ENCODE peak calls at places on chromosomes 1 and 21, in eight cellular contexts. One of them, this sample, is unnamed.

GRCh38 chr1:111517464-111518225 is 14.2 kb upstream of the ADORA3 start:
- DNase-seq in colonic mucosa: no peak
- DNase-seq in Panc1: no peak
- DNase-seq in SK-N-SH: no peak
- DNase-seq in foreskin keratinocyte: no peak
- DNase-seq in lung: no peak
- DNase-seq in right cardiac atrium: no peak
- DNase-seq in BJ: no peak
- DNase-seq in this sample: no peak

GRCh38 chr1:239112092-239112491 is 274.3 kb upstream of the CHRM3 start:
- DNase-seq in right cardiac atrium: no peak
- DNase-seq in SK-N-SH: no peak
- DNase-seq in BJ: no peak
- DNase-seq in Panc1: no peak
- DNase-seq in lung: no peak
- DNase-seq in colonic mucosa: no peak
- DNase-seq in foreskin keratinocyte: no peak
- DNase-seq in this sample: no peak

GRCh38 chr1:206908038-206908437 is 10.8 kb downstream of the IL24 start:
- DNase-seq in Panc1: no peak
- DNase-seq in SK-N-SH: no peak
- DNase-seq in BJ: no peak
- DNase-seq in colonic mucosa: no peak
- DNase-seq in foreskin keratinocyte: no peak
- DNase-seq in lung: no peak
- DNase-seq in right cardiac atrium: no peak
- DNase-seq in this sample: no peak

GRCh38 chr1:156892190-156893047 is 1.1 kb upstream of the PEAR1 start:
- DNase-seq in BJ: no peak
- DNase-seq in foreskin keratinocyte: peak; percentile 58
- DNase-seq in Panc1: no peak
- DNase-seq in lung: peak; percentile 87
- DNase-seq in SK-N-SH: peak; percentile 94
- DNase-seq in right cardiac atrium: peak; percentile 98
- DNase-seq in colonic mucosa: peak; percentile 94
- DNase-seq in this sample: peak; percentile 81

GRCh38 chr1:151814426-151814825 is 9.2 kb upstream of the LINGO4 start:
- DNase-seq in SK-N-SH: no peak
- DNase-seq in lung: no peak
- DNase-seq in colonic mucosa: no peak
- DNase-seq in Panc1: no peak
- DNase-seq in foreskin keratinocyte: no peak
- DNase-seq in BJ: no peak
- DNase-seq in right cardiac atrium: no peak
- DNase-seq in this sample: no peak

GRCh38 chr1:214558002-214558770 is 6.8 kb upstream of the PTPN14 start:
- DNase-seq in right cardiac atrium: no peak
- DNase-seq in Panc1: no peak
- DNase-seq in lung: no peak
- DNase-seq in colonic mucosa: no peak
- DNase-seq in SK-N-SH: no peak
- DNase-seq in foreskin keratinocyte: peak; percentile 68
- DNase-seq in BJ: peak; percentile 50
- DNase-seq in this sample: peak; percentile 92

GRCh38 chr21:27300770-27301169 is 333.9 kb upstream of the ADAMTS5 start:
- DNase-seq in BJ: no peak
- DNase-seq in SK-N-SH: no peak
- DNase-seq in right cardiac atrium: no peak
- DNase-seq in colonic mucosa: no peak
- DNase-seq in lung: no peak
- DNase-seq in foreskin keratinocyte: peak; percentile 29
- DNase-seq in Panc1: no peak
- DNase-seq in this sample: no peak

GRCh38 chr21:30615199-30615598 is 1.0 kb upstream of the KRTAP20-1 start:
- DNase-seq in right cardiac atrium: no peak
- DNase-seq in BJ: no peak
- DNase-seq in Panc1: no peak
- DNase-seq in foreskin keratinocyte: no peak
- DNase-seq in colonic mucosa: no peak
- DNase-seq in lung: no peak
- DNase-seq in SK-N-SH: no peak
- DNase-seq in this sample: no peak

GRCh38 chr1:219071209-219071608 is 102.5 kb upstream of the LYPLAL1 start:
- DNase-seq in colonic mucosa: no peak
- DNase-seq in SK-N-SH: no peak
- DNase-seq in Panc1: no peak
- DNase-seq in BJ: no peak
- DNase-seq in right cardiac atrium: no peak
- DNase-seq in foreskin keratinocyte: no peak
- DNase-seq in lung: no peak
- DNase-seq in this sample: no peak

GRCh38 chr1:67683736-67684525 is 1.1 kb upstream of the GADD45A start:
- DNase-seq in BJ: no peak
- DNase-seq in right cardiac atrium: no peak
- DNase-seq in SK-N-SH: no peak
- DNase-seq in colonic mucosa: no peak
- DNase-seq in foreskin keratinocyte: peak; percentile 89
- DNase-seq in Panc1: no peak
- DNase-seq in lung: no peak
- DNase-seq in this sample: peak; percentile 96

GRCh38 chr21:45948576-45949141 is 32.9 kb upstream of the COL6A1 start:
- DNase-seq in BJ: no peak
- DNase-seq in lung: no peak
- DNase-seq in Panc1: no peak
- DNase-seq in SK-N-SH: no peak
- DNase-seq in foreskin keratinocyte: no peak
- DNase-seq in colonic mucosa: no peak
- DNase-seq in right cardiac atrium: no peak
- DNase-seq in this sample: no peak

GRCh38 chr21:45951676-45952075 is 29.9 kb upstream of the COL6A1 start:
- DNase-seq in BJ: no peak
- DNase-seq in right cardiac atrium: no peak
- DNase-seq in foreskin keratinocyte: no peak
- DNase-seq in lung: no peak
- DNase-seq in SK-N-SH: no peak
- DNase-seq in colonic mucosa: no peak
- DNase-seq in Panc1: no peak
- DNase-seq in this sample: no peak

GRCh38 chr21:45947716-45948255 is 33.8 kb upstream of the COL6A1 start:
- DNase-seq in right cardiac atrium: no peak
- DNase-seq in SK-N-SH: no peak
- DNase-seq in BJ: no peak
- DNase-seq in lung: no peak
- DNase-seq in colonic mucosa: no peak
- DNase-seq in foreskin keratinocyte: no peak
- DNase-seq in Panc1: no peak
- DNase-seq in this sample: no peak

GRCh38 chr21:45950740-45951515 is 30.6 kb upstream of the COL6A1 start:
- DNase-seq in SK-N-SH: peak; percentile 41
- DNase-seq in colonic mucosa: peak; percentile 26
- DNase-seq in lung: no peak
- DNase-seq in Panc1: no peak
- DNase-seq in foreskin keratinocyte: peak; percentile 78
- DNase-seq in BJ: no peak
- DNase-seq in right cardiac atrium: peak; percentile 85
- DNase-seq in this sample: no peak

DNA sequence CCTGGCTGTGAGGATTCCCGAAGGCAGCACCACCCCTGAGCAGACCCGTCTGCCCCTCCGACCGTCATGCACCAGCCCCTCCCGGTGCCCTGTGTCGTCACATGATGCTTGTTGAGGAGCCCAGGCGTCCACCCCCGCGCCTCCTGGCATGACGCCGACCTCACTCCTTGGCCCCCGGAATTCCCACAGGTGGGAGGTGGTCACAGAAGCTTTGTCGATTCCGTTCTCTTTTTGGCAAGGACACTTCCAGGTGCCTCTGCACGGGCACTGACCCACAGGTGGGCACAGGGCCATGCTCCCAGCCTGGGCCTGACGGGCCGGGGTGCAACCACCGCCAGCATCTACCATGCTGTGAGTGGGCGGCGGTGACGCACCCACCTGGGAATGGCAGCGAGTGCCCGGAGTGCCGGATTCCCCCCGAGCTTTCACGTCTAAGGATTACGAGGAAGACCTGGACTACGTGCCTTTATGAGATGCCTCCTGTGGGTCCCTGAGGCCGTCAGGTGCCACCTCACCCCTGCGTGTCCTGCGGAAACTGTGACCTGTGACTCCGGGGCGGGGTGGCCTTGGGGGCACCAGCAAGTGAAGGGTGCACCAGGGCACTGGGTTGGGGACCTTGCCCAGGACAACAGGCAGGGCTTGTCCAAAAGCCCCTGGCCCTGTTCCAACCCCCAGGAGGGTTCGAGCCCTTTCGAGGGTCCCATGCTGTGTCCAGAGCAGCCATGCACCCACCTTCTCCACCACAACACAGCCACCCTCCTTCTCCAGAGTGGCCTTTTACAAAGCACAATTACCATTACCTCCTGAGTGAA is 31.4 kb upstream of the COL6A1 start:
- DNase-seq in BJ: no peak
- DNase-seq in SK-N-SH: peak; percentile 23
- DNase-seq in right cardiac atrium: no peak
- DNase-seq in lung: no peak
- DNase-seq in Panc1: no peak
- DNase-seq in foreskin keratinocyte: no peak
- DNase-seq in colonic mucosa: no peak
- DNase-seq in this sample: no peak
- H3K27me3 ChIP-seq in BJ: peaks cover 3% of the 10 kb centered on the region
- H3K27me3 ChIP-seq in SK-N-SH: no peaks in the 10 kb centered on the region
- H3K27me3 ChIP-seq in right cardiac atrium: no peaks in the 10 kb centered on the region
- H3K27me3 ChIP-seq in lung: no peaks in the 10 kb centered on the region
- H3K27me3 ChIP-seq in Panc1: no peaks in the 10 kb centered on the region
- H3K27me3 ChIP-seq in foreskin keratinocyte: peaks cover 21% of the 10 kb centered on the region
- H3K27me3 ChIP-seq in colonic mucosa: no peaks in the 10 kb centered on the region
- H3K27me3 ChIP-seq in this sample: no peaks in the 10 kb centered on the region

DNA sequence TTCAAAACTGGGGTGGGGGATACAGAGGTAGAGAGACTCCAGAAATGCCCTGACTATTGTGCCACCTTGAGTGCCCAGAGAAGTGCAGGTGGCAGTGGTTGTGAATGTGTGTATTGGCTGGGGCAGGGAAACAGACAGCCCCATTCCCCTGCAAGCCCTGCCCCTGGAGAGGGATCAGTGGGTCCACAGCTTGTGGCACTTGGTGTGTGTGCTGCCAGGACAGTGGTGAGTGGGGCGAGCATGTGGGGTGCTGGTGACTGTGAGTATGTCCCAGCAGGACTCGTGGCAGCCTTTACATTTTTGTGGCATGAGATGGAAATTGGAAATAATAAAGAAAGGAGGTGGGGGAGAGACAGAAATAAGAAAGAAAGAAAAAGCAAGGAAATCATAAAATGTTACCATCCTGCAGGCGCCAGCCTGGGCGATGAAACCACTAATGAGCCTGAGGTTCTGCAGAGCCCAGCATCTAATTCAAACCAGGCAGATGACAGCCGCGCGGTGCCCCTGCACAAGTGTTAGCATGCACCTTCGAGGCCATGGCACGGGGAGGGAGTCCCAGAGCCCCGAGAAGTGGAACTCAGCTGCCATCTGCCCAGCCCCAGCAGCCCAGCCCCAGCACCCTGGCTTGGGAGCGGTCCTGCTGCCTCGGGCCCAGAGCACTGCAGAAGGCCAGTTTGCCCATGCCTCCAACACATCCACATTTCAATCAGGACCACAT is 49.2 kb upstream of the ZBTB40 start:
- DNase-seq in Panc1: no peak
- DNase-seq in colonic mucosa: no peak
- DNase-seq in foreskin keratinocyte: no peak
- DNase-seq in lung: no peak
- DNase-seq in BJ: no peak
- DNase-seq in right cardiac atrium: no peak
- DNase-seq in SK-N-SH: peak; percentile 83
- DNase-seq in this sample: no peak
- H3K27me3 ChIP-seq in Panc1: peaks cover 17% of the 10 kb centered on the region
- H3K27me3 ChIP-seq in colonic mucosa: no peaks in the 10 kb centered on the region
- H3K27me3 ChIP-seq in foreskin keratinocyte: peaks cover 10% of the 10 kb centered on the region
- H3K27me3 ChIP-seq in lung: peaks cover 6% of the 10 kb centered on the region
- H3K27me3 ChIP-seq in BJ: peaks cover 7% of the 10 kb centered on the region
- H3K27me3 ChIP-seq in right cardiac atrium: no peaks in the 10 kb centered on the region
- H3K27me3 ChIP-seq in SK-N-SH: peaks cover 43% of the 10 kb centered on the region
- H3K27me3 ChIP-seq in this sample: peaks cover 25% of the 10 kb centered on the region

DNA sequence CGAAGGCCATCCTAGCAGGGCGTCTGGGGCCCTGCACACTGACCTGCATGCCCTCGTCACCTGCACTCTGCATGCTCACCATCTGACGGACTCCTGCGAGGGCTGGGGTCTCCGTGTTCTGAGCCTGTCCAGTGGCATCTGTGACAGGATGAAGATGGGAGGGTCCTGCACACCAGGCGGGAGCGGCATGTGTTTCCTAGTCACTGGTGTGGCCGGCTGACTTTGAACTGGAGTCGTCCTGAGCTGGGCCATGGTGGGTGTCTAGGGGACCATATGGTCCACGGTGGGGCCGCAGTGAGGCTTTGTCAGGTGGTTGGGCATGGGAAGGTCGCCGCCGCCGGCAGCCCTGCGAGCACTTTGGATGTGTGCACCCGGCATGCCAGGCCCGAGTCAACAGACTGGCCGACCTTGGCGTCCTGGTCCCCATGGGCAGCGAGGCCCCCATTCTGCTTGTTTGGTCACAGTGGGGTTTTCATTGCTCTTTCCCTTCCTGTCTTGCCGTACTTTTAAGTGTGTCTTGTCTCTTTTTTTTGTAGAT is 16.7 kb upstream of the DIP2A start:
- DNase-seq in SK-N-SH: no peak
- DNase-seq in BJ: no peak
- DNase-seq in foreskin keratinocyte: no peak
- DNase-seq in lung: no peak
- DNase-seq in right cardiac atrium: no peak
- DNase-seq in colonic mucosa: no peak
- DNase-seq in Panc1: no peak
- DNase-seq in this sample: no peak
- H3K27me3 ChIP-seq in SK-N-SH: no peaks in the 10 kb centered on the region
- H3K27me3 ChIP-seq in BJ: no peaks in the 10 kb centered on the region
- H3K27me3 ChIP-seq in foreskin keratinocyte: no peaks in the 10 kb centered on the region
- H3K27me3 ChIP-seq in lung: no peaks in the 10 kb centered on the region
- H3K27me3 ChIP-seq in right cardiac atrium: no peaks in the 10 kb centered on the region
- H3K27me3 ChIP-seq in colonic mucosa: no peaks in the 10 kb centered on the region
- H3K27me3 ChIP-seq in Panc1: no peaks in the 10 kb centered on the region
- H3K27me3 ChIP-seq in this sample: no peaks in the 10 kb centered on the region

DNA sequence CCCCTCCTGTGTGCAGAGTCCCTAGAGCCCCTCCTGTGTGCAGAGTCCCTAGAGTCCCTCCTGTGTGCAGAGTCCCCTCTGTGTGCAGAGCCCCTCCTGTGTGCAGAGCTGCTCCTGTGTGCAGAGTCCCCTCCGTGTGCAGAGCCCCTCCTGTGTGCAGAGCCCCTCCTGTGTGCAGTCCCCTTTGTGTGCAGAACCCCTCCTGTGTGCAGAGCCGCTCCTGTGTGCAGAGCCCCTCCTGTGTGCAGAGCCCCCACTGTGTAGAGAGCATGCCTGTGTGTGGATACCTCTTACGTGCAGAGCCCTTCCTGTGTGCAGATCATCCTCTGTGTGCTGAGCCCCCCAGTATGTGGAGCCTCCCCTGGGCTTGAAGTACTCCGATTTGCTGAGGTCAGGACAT is 8.3 kb upstream of the HES5 start:
- DNase-seq in BJ: no peak
- DNase-seq in foreskin keratinocyte: no peak
- DNase-seq in Panc1: no peak
- DNase-seq in colonic mucosa: no peak
- DNase-seq in SK-N-SH: no peak
- DNase-seq in lung: no peak
- DNase-seq in right cardiac atrium: no peak
- DNase-seq in this sample: no peak
- H3K27me3 ChIP-seq in BJ: no peaks in the 10 kb centered on the region
- H3K27me3 ChIP-seq in foreskin keratinocyte: peaks cover 4% of the 10 kb centered on the region
- H3K27me3 ChIP-seq in Panc1: no peaks in the 10 kb centered on the region
- H3K27me3 ChIP-seq in colonic mucosa: peaks cover 21% of the 10 kb centered on the region
- H3K27me3 ChIP-seq in SK-N-SH: no peaks in the 10 kb centered on the region
- H3K27me3 ChIP-seq in lung: no peaks in the 10 kb centered on the region
- H3K27me3 ChIP-seq in right cardiac atrium: no peaks in the 10 kb centered on the region
- H3K27me3 ChIP-seq in this sample: no peaks in the 10 kb centered on the region